ENCODE peak calls at places on chromosomes 1 and 21, in six cellular contexts. Q is OCI-M1; U is CD8-positive, alpha-beta T cell; P is brain microvascular endothelial cell; W is LoVo; Y is right cardiac atrium. X is an unnamed sample.

GRCh38 chr1:153696741-153697140 is 18.3 kb downstream of the NPR1 start:
- DNase-seq in Q (no peak), U (no peak), P (no peak), W (no peak), Y (no peak), X (no peak)

GRCh38 chr1:24018611-24019580 is 38.8 kb upstream of the SRSF10 start:
- DNase-seq in Q (no peak), U (no peak), P (peak), W (peak), Y (peak), X (peak)

GRCh38 chr1:171403396-171403795 is 81.9 kb upstream of the PRRC2C start:
- DNase-seq in Q (no peak), U (no peak), P (peak), W (peak), Y (no peak), X (no peak)

GRCh38 chr1:146022403-146023127 is 1.0 kb upstream of the HJV start:
- DNase-seq in Q (no peak), U (no peak), P (no peak), W (no peak), Y (no peak), X (no peak)

GRCh38 chr1:1917304-1917976 is 1.6 kb downstream of the TMEM52 start:
- DNase-seq in Q (no peak), U (no peak), P (no peak), W (no peak), Y (peak), X (peak)

GRCh38 chr1:161440312-161440894 is 64.9 kb upstream of the FCGR2A start:
- DNase-seq in Q (no peak), U (peak), P (no peak), W (peak), Y (peak), X (peak)

GRCh38 chr1:192108143-192108542 is 50.1 kb upstream of the RGS18 start:
- DNase-seq in Q (peak), U (no peak), P (no peak), W (no peak), Y (no peak), X (no peak)

GRCh38 chr1:205963352-205963751 is 20.1 kb upstream of the SLC26A9 start:
- DNase-seq in Q (no peak), U (no peak), P (peak), W (no peak), Y (no peak), X (no peak)

GRCh38 chr1:42947965-42948732 is 10.5 kb downstream of the SLC2A1 start:
- DNase-seq in Q (no peak), U (no peak), P (no peak), W (no peak), Y (no peak), X (no peak)

GRCh38 chr1:181396171-181396670 is 87.1 kb upstream of the CACNA1E start:
- DNase-seq in Q (no peak), U (peak), P (no peak), W (no peak), Y (no peak), X (no peak)

GRCh38 chr1:18739956-18740355 is 109.3 kb downstream of the PAX7 start:
- DNase-seq in Q (no peak), U (no peak), P (no peak), W (no peak), Y (no peak), X (no peak)

GRCh38 chr1:3072178-3072947 is 3.4 kb downstream of the PRDM16 start:
- DNase-seq in Q (no peak), U (no peak), P (no peak), W (no peak), Y (peak), X (peak)

GRCh38 chr1:167974698-167975097 is 37.8 kb upstream of the MPC2 start:
- DNase-seq in Q (no peak), U (no peak), P (no peak), W (no peak), Y (no peak), X (no peak)

GRCh38 chr1:91764471-91765115 is 121.4 kb downstream of the TGFBR3 start:
- DNase-seq in Q (peak), U (no peak), P (no peak), W (no peak), Y (no peak), X (no peak)

GRCh38 chr1:167714098-167714850 is 7.5 kb upstream of the MPZL1 start:
- DNase-seq in Q (peak), U (peak), P (peak), W (peak), Y (peak), X (peak)

GRCh38 chr1:36248250-36248894 is 24.1 kb downstream of the THRAP3 start:
- DNase-seq in Q (peak), U (no peak), P (peak), W (peak), Y (peak), X (peak)

GRCh38 chr1:154431586-154432373 is 26.6 kb downstream of the IL6R start:
- DNase-seq in Q (peak), U (no peak), P (peak), W (no peak), Y (peak), X (peak)

GRCh38 chr1:245431706-245432105 is 276.9 kb downstream of the KIF26B start:
- DNase-seq in Q (no peak), U (no peak), P (no peak), W (no peak), Y (no peak), X (no peak)

GRCh38 chr1:228500143-228500736 is 13.1 kb downstream of the RNF187 start:
- DNase-seq in Q (peak), U (no peak), P (no peak), W (no peak), Y (no peak), X (no peak)

GRCh38 chr1:162056043-162056442 is 13.4 kb upstream of the NOS1AP start:
- DNase-seq in Q (peak), U (peak), P (peak), W (peak), Y (peak), X (peak)

GRCh38 chr1:63701187-63701586 is 72.6 kb upstream of the ROR1 start:
- DNase-seq in Q (no peak), U (no peak), P (no peak), W (no peak), Y (no peak), X (peak)

GRCh38 chr1:225228871-225229303 is 199.0 kb downstream of the LBR start:
- DNase-seq in Q (no peak), U (no peak), P (no peak), W (peak), Y (no peak), X (peak)

GRCh38 chr21:34018185-34018584 is 55.2 kb upstream of the MRPS6 start:
- DNase-seq in Q (peak), U (no peak), P (no peak), W (no peak), Y (no peak), X (no peak)

GRCh38 chr1:69320679-69321310 is 246.9 kb upstream of the LRRC7 start:
- DNase-seq in Q (peak), U (no peak), P (no peak), W (no peak), Y (no peak), X (no peak)

GRCh38 chr1:206631085-206631509 is 4.2 kb upstream of the DYRK3 start:
- DNase-seq in Q (peak), U (no peak), P (peak), W (peak), Y (peak), X (peak)

GRCh38 chr1:98737835-98738234 is 76.3 kb downstream of the SNX7 start:
- DNase-seq in Q (no peak), U (no peak), P (no peak), W (no peak), Y (no peak), X (no peak)

GRCh38 chr1:19273106-19273843 is 15.3 kb downstream of the AKR7A3 start:
- DNase-seq in Q (no peak), U (no peak), P (no peak), W (no peak), Y (no peak), X (no peak)

GRCh38 chr21:15653710-15654109 is 76.1 kb upstream of the USP25 start:
- DNase-seq in Q (no peak), U (no peak), P (no peak), W (no peak), Y (no peak), X (no peak)

GRCh38 chr21:28334407-28334806 is 658.3 kb downstream of the LTN1 start:
- DNase-seq in Q (no peak), U (no peak), P (no peak), W (no peak), Y (no peak), X (no peak)

GRCh38 chr1:17212487-17213121 is 7.7 kb downstream of the PADI1 start:
- DNase-seq in Q (no peak), U (peak), P (peak), W (peak), Y (peak), X (peak)

GRCh38 chr1:219041819-219042218 is 131.9 kb upstream of the LYPLAL1 start:
- DNase-seq in Q (peak), U (no peak), P (peak), W (no peak), Y (no peak), X (no peak)

GRCh38 chr1:7967651-7968050 is 6.1 kb downstream of the PARK7 start:
- DNase-seq in Q (no peak), U (no peak), P (no peak), W (no peak), Y (no peak), X (no peak)

GRCh38 chr1:207981976-207982375 is 71.1 kb upstream of the CD34 start:
- DNase-seq in Q (peak), U (no peak), P (no peak), W (peak), Y (no peak), X (no peak)

GRCh38 chr1:961132-961652 is 808 bp downstream of the KLHL17 start:
- DNase-seq in Q (no peak), U (no peak), P (no peak), W (no peak), Y (no peak), X (no peak)

GRCh38 chr1:15273274-15273673 is 26.3 kb downstream of the FHAD1 start:
- DNase-seq in Q (no peak), U (no peak), P (no peak), W (no peak), Y (no peak), X (no peak)

GRCh38 chr1:118842462-118843201 is 145.5 kb downstream of the TBX15 start:
- DNase-seq in Q (no peak), U (no peak), P (no peak), W (no peak), Y (peak), X (peak)

GRCh38 chr1:161768986-161769672 is 3.0 kb downstream of the ATF6 start:
- DNase-seq in Q (no peak), U (no peak), P (no peak), W (no peak), Y (no peak), X (no peak)

GRCh38 chr1:93579891-93580290 is 101.7 kb downstream of the BCAR3 start:
- DNase-seq in Q (no peak), U (no peak), P (peak), W (peak), Y (peak), X (peak)